ENCODE peak calls at places on chromosomes 6 and 20, in ten cellular contexts. One of them, this sample, is unnamed.

GRCh38 chr6:3061501-3061941 is 6.8 kb upstream of the RIPK1 start:
- DNase-seq in body of pancreas: no peak
- DNase-seq in sigmoid colon: no peak
- DNase-seq in IMR-90: peak
- DNase-seq in upper lobe of left lung: no peak
- DNase-seq in cardiac muscle cell: no peak
- DNase-seq in brain microvascular endothelial cell: peak
- DNase-seq in lower lobe of right lung: no peak
- DNase-seq in lung: no peak
- DNase-seq in transverse colon: no peak
- DNase-seq in this sample: no peak

GRCh38 chr6:37525460-37526357 is 26.0 kb upstream of the CCDC167 start:
- DNase-seq in body of pancreas: no peak
- DNase-seq in sigmoid colon: no peak
- DNase-seq in IMR-90: peak
- DNase-seq in upper lobe of left lung: no peak
- DNase-seq in cardiac muscle cell: peak
- DNase-seq in brain microvascular endothelial cell: peak
- DNase-seq in lower lobe of right lung: no peak
- DNase-seq in lung: no peak
- DNase-seq in transverse colon: no peak
- DNase-seq in this sample: no peak

GRCh38 chr6:156013155-156013554 is 557.5 kb upstream of the NOX3 start:
- DNase-seq in body of pancreas: no peak
- DNase-seq in sigmoid colon: no peak
- DNase-seq in IMR-90: no peak
- DNase-seq in upper lobe of left lung: no peak
- DNase-seq in cardiac muscle cell: no peak
- DNase-seq in brain microvascular endothelial cell: no peak
- DNase-seq in lower lobe of right lung: no peak
- DNase-seq in lung: no peak
- DNase-seq in transverse colon: no peak
- DNase-seq in this sample: no peak

GRCh38 chr6:93407186-93407585 is 12.2 kb downstream of the EPHA7 start:
- DNase-seq in body of pancreas: no peak
- DNase-seq in sigmoid colon: no peak
- DNase-seq in IMR-90: no peak
- DNase-seq in upper lobe of left lung: no peak
- DNase-seq in cardiac muscle cell: peak
- DNase-seq in brain microvascular endothelial cell: no peak
- DNase-seq in lower lobe of right lung: no peak
- DNase-seq in lung: no peak
- DNase-seq in transverse colon: no peak
- DNase-seq in this sample: no peak

GRCh38 chr6:137879301-137879700 is 12.2 kb downstream of the TNFAIP3 start:
- DNase-seq in body of pancreas: no peak
- DNase-seq in sigmoid colon: no peak
- DNase-seq in IMR-90: no peak
- DNase-seq in upper lobe of left lung: peak
- DNase-seq in cardiac muscle cell: no peak
- DNase-seq in brain microvascular endothelial cell: no peak
- DNase-seq in lower lobe of right lung: no peak
- DNase-seq in lung: no peak
- DNase-seq in transverse colon: no peak
- DNase-seq in this sample: no peak

GRCh38 chr6:123434186-123434585 is 202.6 kb downstream of the TRDN start:
- DNase-seq in body of pancreas: no peak
- DNase-seq in sigmoid colon: no peak
- DNase-seq in IMR-90: no peak
- DNase-seq in upper lobe of left lung: no peak
- DNase-seq in cardiac muscle cell: no peak
- DNase-seq in brain microvascular endothelial cell: no peak
- DNase-seq in lower lobe of right lung: no peak
- DNase-seq in lung: no peak
- DNase-seq in transverse colon: no peak
- DNase-seq in this sample: no peak

GRCh38 chr20:1331101-1331500 is 2.2 kb upstream of the SDCBP2 start:
- DNase-seq in body of pancreas: no peak
- DNase-seq in sigmoid colon: no peak
- DNase-seq in IMR-90: no peak
- DNase-seq in upper lobe of left lung: no peak
- DNase-seq in cardiac muscle cell: no peak
- DNase-seq in brain microvascular endothelial cell: no peak
- DNase-seq in lower lobe of right lung: no peak
- DNase-seq in lung: no peak
- DNase-seq in transverse colon: no peak
- DNase-seq in this sample: no peak

GRCh38 chr20:40635990-40636389 is 53.0 kb downstream of the MAFB start:
- DNase-seq in body of pancreas: no peak
- DNase-seq in sigmoid colon: no peak
- DNase-seq in IMR-90: no peak
- DNase-seq in upper lobe of left lung: no peak
- DNase-seq in cardiac muscle cell: no peak
- DNase-seq in brain microvascular endothelial cell: no peak
- DNase-seq in lower lobe of right lung: no peak
- DNase-seq in lung: no peak
- DNase-seq in transverse colon: no peak
- DNase-seq in this sample: no peak

GRCh38 chr6:145539831-145540230 is 195.5 kb downstream of the EPM2A start:
- DNase-seq in body of pancreas: no peak
- DNase-seq in sigmoid colon: no peak
- DNase-seq in IMR-90: peak
- DNase-seq in upper lobe of left lung: peak
- DNase-seq in cardiac muscle cell: no peak
- DNase-seq in brain microvascular endothelial cell: no peak
- DNase-seq in lower lobe of right lung: no peak
- DNase-seq in lung: no peak
- DNase-seq in transverse colon: no peak
- DNase-seq in this sample: no peak

GRCh38 chr20:9837634-9838033 is 1.2 kb downstream of the PAK5 start:
- DNase-seq in body of pancreas: no peak
- DNase-seq in sigmoid colon: no peak
- DNase-seq in IMR-90: no peak
- DNase-seq in upper lobe of left lung: no peak
- DNase-seq in cardiac muscle cell: peak
- DNase-seq in brain microvascular endothelial cell: no peak
- DNase-seq in lower lobe of right lung: no peak
- DNase-seq in lung: no peak
- DNase-seq in transverse colon: no peak
- DNase-seq in this sample: no peak

GRCh38 chr6:80438728-80439127 is 332.3 kb downstream of the BCKDHB start:
- DNase-seq in body of pancreas: no peak
- DNase-seq in sigmoid colon: no peak
- DNase-seq in IMR-90: peak
- DNase-seq in upper lobe of left lung: no peak
- DNase-seq in cardiac muscle cell: no peak
- DNase-seq in brain microvascular endothelial cell: peak
- DNase-seq in lower lobe of right lung: no peak
- DNase-seq in lung: no peak
- DNase-seq in transverse colon: no peak
- DNase-seq in this sample: no peak

GRCh38 chr20:20466341-20466879 is 98.5 kb downstream of the INSM1 start:
- DNase-seq in body of pancreas: no peak
- DNase-seq in sigmoid colon: no peak
- DNase-seq in IMR-90: peak
- DNase-seq in upper lobe of left lung: no peak
- DNase-seq in cardiac muscle cell: no peak
- DNase-seq in brain microvascular endothelial cell: peak
- DNase-seq in lower lobe of right lung: no peak
- DNase-seq in lung: no peak
- DNase-seq in transverse colon: no peak
- DNase-seq in this sample: no peak

GRCh38 chr6:52284131-52284459 is 447 bp downstream of the MCM3 start:
- DNase-seq in body of pancreas: peak
- DNase-seq in sigmoid colon: peak
- DNase-seq in IMR-90: peak
- DNase-seq in upper lobe of left lung: no peak
- DNase-seq in cardiac muscle cell: peak
- DNase-seq in brain microvascular endothelial cell: no peak
- DNase-seq in lower lobe of right lung: peak
- DNase-seq in lung: peak
- DNase-seq in transverse colon: peak
- DNase-seq in this sample: no peak

GRCh38 chr6:44216677-44217331 is at the start of gene MYMX:
- DNase-seq in body of pancreas: peak
- DNase-seq in sigmoid colon: peak
- DNase-seq in IMR-90: no peak
- DNase-seq in upper lobe of left lung: no peak
- DNase-seq in cardiac muscle cell: no peak
- DNase-seq in brain microvascular endothelial cell: no peak
- DNase-seq in lower lobe of right lung: no peak
- DNase-seq in lung: no peak
- DNase-seq in transverse colon: no peak
- DNase-seq in this sample: no peak

GRCh38 chr6:95866732-95867131 is 149.0 kb upstream of the FUT9 start:
- DNase-seq in body of pancreas: peak
- DNase-seq in sigmoid colon: no peak
- DNase-seq in IMR-90: no peak
- DNase-seq in upper lobe of left lung: no peak
- DNase-seq in cardiac muscle cell: peak
- DNase-seq in brain microvascular endothelial cell: no peak
- DNase-seq in lower lobe of right lung: no peak
- DNase-seq in lung: no peak
- DNase-seq in transverse colon: peak
- DNase-seq in this sample: no peak

GRCh38 chr6:43774776-43775583 is 5.0 kb downstream of the VEGFA start:
- DNase-seq in body of pancreas: peak
- DNase-seq in sigmoid colon: peak
- DNase-seq in IMR-90: peak
- DNase-seq in upper lobe of left lung: peak
- DNase-seq in cardiac muscle cell: peak
- DNase-seq in brain microvascular endothelial cell: peak
- DNase-seq in lower lobe of right lung: peak
- DNase-seq in lung: peak
- DNase-seq in transverse colon: peak
- DNase-seq in this sample: peak

GRCh38 chr20:57774111-57774880 is 64.5 kb upstream of the PMEPA1 start:
- DNase-seq in body of pancreas: no peak
- DNase-seq in sigmoid colon: peak
- DNase-seq in IMR-90: no peak
- DNase-seq in upper lobe of left lung: no peak
- DNase-seq in cardiac muscle cell: no peak
- DNase-seq in brain microvascular endothelial cell: no peak
- DNase-seq in lower lobe of right lung: no peak
- DNase-seq in lung: no peak
- DNase-seq in transverse colon: no peak
- DNase-seq in this sample: no peak

GRCh38 chr20:64166712-64167615 is 2.7 kb downstream of the MYT1 start:
- DNase-seq in body of pancreas: no peak
- DNase-seq in sigmoid colon: no peak
- DNase-seq in IMR-90: no peak
- DNase-seq in upper lobe of left lung: peak
- DNase-seq in cardiac muscle cell: peak
- DNase-seq in brain microvascular endothelial cell: no peak
- DNase-seq in lower lobe of right lung: peak
- DNase-seq in lung: no peak
- DNase-seq in transverse colon: no peak
- DNase-seq in this sample: no peak

GRCh38 chr20:25470045-25470444 is 62.6 kb downstream of the GINS1 start:
- DNase-seq in body of pancreas: peak
- DNase-seq in sigmoid colon: peak
- DNase-seq in IMR-90: peak
- DNase-seq in upper lobe of left lung: no peak
- DNase-seq in cardiac muscle cell: peak
- DNase-seq in brain microvascular endothelial cell: peak
- DNase-seq in lower lobe of right lung: no peak
- DNase-seq in lung: no peak
- DNase-seq in transverse colon: peak
- DNase-seq in this sample: no peak
- TF ChIP-seq CTCF in body of pancreas: peak
- TF ChIP-seq CTCF in sigmoid colon: no peak
- TF ChIP-seq CTCF in IMR-90: peak
- TF ChIP-seq CTCF in upper lobe of left lung: no peak
- TF ChIP-seq CTCF in cardiac muscle cell: peak
- TF ChIP-seq CTCF in brain microvascular endothelial cell: peak
- TF ChIP-seq CTCF in lower lobe of right lung: no peak
- TF ChIP-seq CTCF in lung: no peak
- TF ChIP-seq CTCF in transverse colon: peak
- TF ChIP-seq CTCF in this sample: no peak

GRCh38 chr20:11497543-11497942 is 420.1 kb upstream of the BTBD3 start:
- DNase-seq in body of pancreas: no peak
- DNase-seq in sigmoid colon: no peak
- DNase-seq in IMR-90: no peak
- DNase-seq in upper lobe of left lung: no peak
- DNase-seq in cardiac muscle cell: no peak
- DNase-seq in brain microvascular endothelial cell: no peak
- DNase-seq in lower lobe of right lung: no peak
- DNase-seq in lung: no peak
- DNase-seq in transverse colon: no peak
- DNase-seq in this sample: no peak
- TF ChIP-seq CTCF in body of pancreas: no peak
- TF ChIP-seq CTCF in sigmoid colon: no peak
- TF ChIP-seq CTCF in IMR-90: no peak
- TF ChIP-seq CTCF in upper lobe of left lung: no peak
- TF ChIP-seq CTCF in cardiac muscle cell: no peak
- TF ChIP-seq CTCF in brain microvascular endothelial cell: no peak
- TF ChIP-seq CTCF in lower lobe of right lung: no peak
- TF ChIP-seq CTCF in lung: no peak
- TF ChIP-seq CTCF in transverse colon: no peak
- TF ChIP-seq CTCF in this sample: no peak

GRCh38 chr6:6131492-6132109 is 124.9 kb upstream of the NRN1 start:
- DNase-seq in body of pancreas: peak
- DNase-seq in sigmoid colon: no peak
- DNase-seq in IMR-90: no peak
- DNase-seq in upper lobe of left lung: no peak
- DNase-seq in cardiac muscle cell: peak
- DNase-seq in brain microvascular endothelial cell: no peak
- DNase-seq in lower lobe of right lung: no peak
- DNase-seq in lung: no peak
- DNase-seq in transverse colon: no peak
- DNase-seq in this sample: no peak
- TF ChIP-seq CTCF in body of pancreas: peak
- TF ChIP-seq CTCF in sigmoid colon: no peak
- TF ChIP-seq CTCF in IMR-90: no peak
- TF ChIP-seq CTCF in upper lobe of left lung: no peak
- TF ChIP-seq CTCF in cardiac muscle cell: no peak
- TF ChIP-seq CTCF in brain microvascular endothelial cell: peak
- TF ChIP-seq CTCF in lower lobe of right lung: peak
- TF ChIP-seq CTCF in lung: no peak
- TF ChIP-seq CTCF in transverse colon: no peak
- TF ChIP-seq CTCF in this sample: peak

GRCh38 chr6:149545754-149546471 is at the start of gene PPIL4:
- DNase-seq in body of pancreas: peak
- DNase-seq in sigmoid colon: peak
- DNase-seq in IMR-90: peak
- DNase-seq in upper lobe of left lung: peak
- DNase-seq in cardiac muscle cell: peak
- DNase-seq in brain microvascular endothelial cell: peak
- DNase-seq in lower lobe of right lung: peak
- DNase-seq in lung: peak
- DNase-seq in transverse colon: peak
- DNase-seq in this sample: peak

GRCh38 chr6:149544646-149545257 is 1.1 kb downstream of the PPIL4 start:
- DNase-seq in body of pancreas: no peak
- DNase-seq in sigmoid colon: no peak
- DNase-seq in IMR-90: no peak
- DNase-seq in upper lobe of left lung: no peak
- DNase-seq in cardiac muscle cell: no peak
- DNase-seq in brain microvascular endothelial cell: peak
- DNase-seq in lower lobe of right lung: no peak
- DNase-seq in lung: no peak
- DNase-seq in transverse colon: no peak
- DNase-seq in this sample: no peak

GRCh38 chr6:149541139-149541538 is 4.7 kb downstream of the PPIL4 start:
- DNase-seq in body of pancreas: no peak
- DNase-seq in sigmoid colon: no peak
- DNase-seq in IMR-90: no peak
- DNase-seq in upper lobe of left lung: no peak
- DNase-seq in cardiac muscle cell: no peak
- DNase-seq in brain microvascular endothelial cell: no peak
- DNase-seq in lower lobe of right lung: no peak
- DNase-seq in lung: no peak
- DNase-seq in transverse colon: no peak
- DNase-seq in this sample: no peak

GRCh38 chr6:149545258-149545753 is 537 bp downstream of the PPIL4 start:
- DNase-seq in body of pancreas: peak
- DNase-seq in sigmoid colon: peak
- DNase-seq in IMR-90: peak
- DNase-seq in upper lobe of left lung: no peak
- DNase-seq in cardiac muscle cell: peak
- DNase-seq in brain microvascular endothelial cell: peak
- DNase-seq in lower lobe of right lung: peak
- DNase-seq in lung: peak
- DNase-seq in transverse colon: peak
- DNase-seq in this sample: peak
- TF ChIP-seq CTCF in body of pancreas: no peak
- TF ChIP-seq CTCF in sigmoid colon: no peak
- TF ChIP-seq CTCF in IMR-90: peak
- TF ChIP-seq CTCF in upper lobe of left lung: no peak
- TF ChIP-seq CTCF in cardiac muscle cell: no peak
- TF ChIP-seq CTCF in brain microvascular endothelial cell: no peak
- TF ChIP-seq CTCF in lower lobe of right lung: no peak
- TF ChIP-seq CTCF in lung: no peak
- TF ChIP-seq CTCF in transverse colon: no peak
- TF ChIP-seq CTCF in this sample: no peak